ENCODE peak calls at places on chromosomes 4 and X, in eight cellular contexts. One of them, this sample, is unnamed.

GRCh38 chr4:76748649-76749048 is 149.3 kb downstream of the SOWAHB start:
- DNase-seq in mucosa of descending colon: peak
- DNase-seq in pancreas: peak
- DNase-seq in cardiac fibroblast: peak
- DNase-seq in dorsolateral prefrontal cortex: no peak
- DNase-seq in AG04450: no peak
- DNase-seq in cardiac muscle cell: peak
- DNase-seq in sigmoid colon: no peak
- DNase-seq in this sample: peak

GRCh38 chr4:54439831-54440243 is 210.7 kb downstream of the PDGFRA start:
- DNase-seq in pancreas: no peak
- DNase-seq in dorsolateral prefrontal cortex: no peak
- DNase-seq in sigmoid colon: peak
- DNase-seq in cardiac fibroblast: peak
- DNase-seq in mucosa of descending colon: peak
- DNase-seq in AG04450: no peak
- DNase-seq in cardiac muscle cell: peak
- DNase-seq in this sample: peak

GRCh38 chr4:8268211-8268610 is 1.3 kb upstream of the HTRA3 start:
- DNase-seq in sigmoid colon: no peak
- DNase-seq in cardiac muscle cell: no peak
- DNase-seq in dorsolateral prefrontal cortex: no peak
- DNase-seq in cardiac fibroblast: no peak
- DNase-seq in AG04450: no peak
- DNase-seq in mucosa of descending colon: no peak
- DNase-seq in pancreas: no peak
- DNase-seq in this sample: no peak

GRCh38 chrX:30039768-30040167 is 175.6 kb upstream of the MAGEB2 start:
- DNase-seq in cardiac fibroblast: peak
- DNase-seq in dorsolateral prefrontal cortex: no peak
- DNase-seq in AG04450: no peak
- DNase-seq in cardiac muscle cell: peak
- DNase-seq in mucosa of descending colon: no peak
- DNase-seq in pancreas: no peak
- DNase-seq in sigmoid colon: no peak
- DNase-seq in this sample: peak

GRCh38 chr4:39407584-39407885 is 805 bp downstream of the KLB start:
- DNase-seq in dorsolateral prefrontal cortex: no peak
- DNase-seq in sigmoid colon: no peak
- DNase-seq in mucosa of descending colon: no peak
- DNase-seq in cardiac muscle cell: no peak
- DNase-seq in cardiac fibroblast: no peak
- DNase-seq in pancreas: no peak
- DNase-seq in AG04450: no peak
- DNase-seq in this sample: no peak

GRCh38 chrX:81195712-81196111 is 6.0 kb downstream of the HMGN5 start:
- DNase-seq in sigmoid colon: no peak
- DNase-seq in pancreas: peak
- DNase-seq in cardiac muscle cell: peak
- DNase-seq in mucosa of descending colon: peak
- DNase-seq in cardiac fibroblast: peak
- DNase-seq in AG04450: no peak
- DNase-seq in dorsolateral prefrontal cortex: peak
- DNase-seq in this sample: peak

GRCh38 chrX:63275127-63275526 is 76.0 kb downstream of the SPIN4 start:
- DNase-seq in mucosa of descending colon: peak
- DNase-seq in cardiac muscle cell: no peak
- DNase-seq in cardiac fibroblast: peak
- DNase-seq in sigmoid colon: no peak
- DNase-seq in pancreas: peak
- DNase-seq in AG04450: no peak
- DNase-seq in dorsolateral prefrontal cortex: no peak
- DNase-seq in this sample: peak

GRCh38 chrX:65821721-65822496 is 154.5 kb downstream of the MSN start:
- DNase-seq in sigmoid colon: no peak
- DNase-seq in AG04450: no peak
- DNase-seq in cardiac fibroblast: no peak
- DNase-seq in mucosa of descending colon: peak
- DNase-seq in cardiac muscle cell: peak
- DNase-seq in pancreas: no peak
- DNase-seq in dorsolateral prefrontal cortex: peak
- DNase-seq in this sample: no peak

GRCh38 chrX:17564689-17565409 is 172.4 kb upstream of the SCML1 start:
- DNase-seq in AG04450: no peak
- DNase-seq in cardiac muscle cell: peak
- DNase-seq in dorsolateral prefrontal cortex: no peak
- DNase-seq in sigmoid colon: peak
- DNase-seq in pancreas: no peak
- DNase-seq in cardiac fibroblast: peak
- DNase-seq in mucosa of descending colon: no peak
- DNase-seq in this sample: peak

GRCh38 chr4:168499241-168499640 is 2.4 kb downstream of the PALLD start:
- DNase-seq in sigmoid colon: no peak
- DNase-seq in cardiac fibroblast: no peak
- DNase-seq in pancreas: no peak
- DNase-seq in AG04450: no peak
- DNase-seq in cardiac muscle cell: no peak
- DNase-seq in dorsolateral prefrontal cortex: no peak
- DNase-seq in mucosa of descending colon: no peak
- DNase-seq in this sample: no peak

GRCh38 chrX:150605603-150606002 is 37.2 kb downstream of the MTM1 start:
- DNase-seq in pancreas: no peak
- DNase-seq in dorsolateral prefrontal cortex: no peak
- DNase-seq in cardiac fibroblast: no peak
- DNase-seq in AG04450: no peak
- DNase-seq in cardiac muscle cell: no peak
- DNase-seq in sigmoid colon: no peak
- DNase-seq in mucosa of descending colon: peak
- DNase-seq in this sample: no peak

GRCh38 chr4:144353240-144353639 is 212.7 kb upstream of the GYPA start:
- DNase-seq in sigmoid colon: no peak
- DNase-seq in dorsolateral prefrontal cortex: no peak
- DNase-seq in cardiac fibroblast: no peak
- DNase-seq in AG04450: no peak
- DNase-seq in pancreas: no peak
- DNase-seq in cardiac muscle cell: no peak
- DNase-seq in mucosa of descending colon: no peak
- DNase-seq in this sample: no peak

GRCh38 chr4:54929459-54929858 is 195.9 kb downstream of the KDR start:
- DNase-seq in dorsolateral prefrontal cortex: no peak
- DNase-seq in mucosa of descending colon: no peak
- DNase-seq in cardiac muscle cell: no peak
- DNase-seq in sigmoid colon: no peak
- DNase-seq in pancreas: no peak
- DNase-seq in AG04450: no peak
- DNase-seq in cardiac fibroblast: no peak
- DNase-seq in this sample: peak

GRCh38 chr4:31045724-31046318 is 325.7 kb downstream of the PCDH7 start:
- DNase-seq in mucosa of descending colon: peak
- DNase-seq in AG04450: no peak
- DNase-seq in sigmoid colon: no peak
- DNase-seq in pancreas: peak
- DNase-seq in dorsolateral prefrontal cortex: no peak
- DNase-seq in cardiac muscle cell: peak
- DNase-seq in cardiac fibroblast: peak
- DNase-seq in this sample: no peak

GRCh38 chr4:17347445-17347844 is 164.4 kb downstream of the QDPR start:
- DNase-seq in cardiac fibroblast: peak
- DNase-seq in sigmoid colon: no peak
- DNase-seq in cardiac muscle cell: peak
- DNase-seq in pancreas: peak
- DNase-seq in mucosa of descending colon: peak
- DNase-seq in dorsolateral prefrontal cortex: no peak
- DNase-seq in AG04450: no peak
- DNase-seq in this sample: peak

GRCh38 chr4:93475730-93476129 is 352.8 kb upstream of the ATOH1 start:
- DNase-seq in dorsolateral prefrontal cortex: no peak
- DNase-seq in AG04450: no peak
- DNase-seq in mucosa of descending colon: no peak
- DNase-seq in cardiac muscle cell: no peak
- DNase-seq in pancreas: no peak
- DNase-seq in sigmoid colon: no peak
- DNase-seq in cardiac fibroblast: no peak
- DNase-seq in this sample: no peak

GRCh38 chr4:25916870-25917269 is 2.9 kb downstream of the SMIM20 start:
- DNase-seq in cardiac fibroblast: no peak
- DNase-seq in mucosa of descending colon: no peak
- DNase-seq in sigmoid colon: no peak
- DNase-seq in AG04450: no peak
- DNase-seq in dorsolateral prefrontal cortex: no peak
- DNase-seq in pancreas: no peak
- DNase-seq in cardiac muscle cell: no peak
- DNase-seq in this sample: no peak

GRCh38 chr4:149203256-149204001 is 612.2 kb downstream of the IQCM start:
- DNase-seq in AG04450: no peak
- DNase-seq in cardiac fibroblast: peak
- DNase-seq in pancreas: no peak
- DNase-seq in mucosa of descending colon: no peak
- DNase-seq in dorsolateral prefrontal cortex: no peak
- DNase-seq in cardiac muscle cell: peak
- DNase-seq in sigmoid colon: no peak
- DNase-seq in this sample: peak

GRCh38 chr4:110480031-110480549 is 4.1 kb downstream of the ENPEP start:
- DNase-seq in cardiac fibroblast: peak
- DNase-seq in dorsolateral prefrontal cortex: no peak
- DNase-seq in AG04450: peak
- DNase-seq in mucosa of descending colon: no peak
- DNase-seq in pancreas: no peak
- DNase-seq in cardiac muscle cell: peak
- DNase-seq in sigmoid colon: no peak
- DNase-seq in this sample: peak

GRCh38 chrX:107726809-107727534 is 48.6 kb downstream of the TSC22D3 start:
- DNase-seq in sigmoid colon: no peak
- DNase-seq in mucosa of descending colon: no peak
- DNase-seq in cardiac muscle cell: no peak
- DNase-seq in cardiac fibroblast: no peak
- DNase-seq in dorsolateral prefrontal cortex: no peak
- DNase-seq in pancreas: no peak
- DNase-seq in AG04450: no peak
- DNase-seq in this sample: no peak

DNA sequence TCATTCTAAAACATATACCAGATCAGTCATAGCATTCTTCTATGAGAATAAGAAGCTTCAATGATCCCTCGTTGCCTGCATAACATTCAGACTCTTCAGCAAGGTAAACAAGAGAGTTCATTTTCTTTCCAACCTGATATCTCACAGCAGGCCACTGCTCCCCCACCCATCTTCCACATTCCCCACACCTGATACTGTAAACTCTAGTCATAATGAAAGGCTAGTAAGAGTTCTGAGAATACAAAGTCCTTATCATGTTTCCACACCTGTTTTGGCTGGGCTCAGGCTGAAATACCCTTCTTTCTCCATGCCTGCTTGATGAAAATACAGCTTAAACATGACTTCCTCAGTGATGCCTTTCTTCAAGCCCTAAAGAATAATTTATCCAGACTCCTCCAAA is 2.3 kb upstream of the AASDH start:
- DNase-seq in AG04450: no peak
- DNase-seq in sigmoid colon: no peak
- DNase-seq in pancreas: no peak
- DNase-seq in dorsolateral prefrontal cortex: no peak
- DNase-seq in cardiac muscle cell: no peak
- DNase-seq in mucosa of descending colon: no peak
- DNase-seq in cardiac fibroblast: no peak
- DNase-seq in this sample: no peak
- H3K4me3 ChIP-seq in AG04450: no peak
- H3K4me3 ChIP-seq in sigmoid colon: no peak
- H3K4me3 ChIP-seq in pancreas: no peak
- H3K4me3 ChIP-seq in dorsolateral prefrontal cortex: no peak
- H3K4me3 ChIP-seq in cardiac muscle cell: no peak
- H3K4me3 ChIP-seq in mucosa of descending colon: no peak
- H3K4me3 ChIP-seq in cardiac fibroblast: no peak
- H3K4me3 ChIP-seq in this sample: no peak

DNA sequence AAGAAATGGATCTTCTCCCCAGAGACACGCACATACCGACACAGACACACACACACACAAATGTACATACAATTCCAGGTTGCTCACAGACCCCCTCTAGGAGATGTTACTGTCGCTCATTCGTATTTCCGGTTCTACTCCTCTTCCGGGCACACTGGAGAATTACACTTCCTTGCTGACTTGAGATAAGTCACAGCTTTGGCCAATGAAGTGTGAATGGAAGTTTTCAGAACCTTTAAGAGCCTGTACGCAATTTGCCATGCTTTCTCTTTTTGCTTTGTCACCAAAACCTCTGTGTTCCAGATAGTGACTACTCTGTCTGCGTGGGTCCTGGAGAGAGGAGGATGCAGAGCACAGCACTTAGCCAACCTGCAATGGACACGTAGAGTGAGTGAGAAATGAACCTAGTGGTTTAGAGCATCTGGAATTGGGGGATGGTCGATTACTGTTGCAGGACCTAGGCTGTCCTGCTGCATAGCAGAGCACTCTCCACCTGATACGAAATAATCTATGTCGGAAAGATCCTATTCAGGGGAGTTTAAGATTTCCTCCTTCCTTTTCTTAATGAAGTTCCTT is 239.5 kb upstream of the TET2 start:
- DNase-seq in dorsolateral prefrontal cortex: no peak
- DNase-seq in AG04450: no peak
- DNase-seq in sigmoid colon: no peak
- DNase-seq in cardiac muscle cell: no peak
- DNase-seq in mucosa of descending colon: no peak
- DNase-seq in cardiac fibroblast: no peak
- DNase-seq in pancreas: no peak
- DNase-seq in this sample: no peak
- TF ChIP-seq CTCF in dorsolateral prefrontal cortex: no peak
- TF ChIP-seq CTCF in AG04450: no peak
- TF ChIP-seq CTCF in sigmoid colon: no peak
- TF ChIP-seq CTCF in cardiac muscle cell: no peak
- TF ChIP-seq CTCF in mucosa of descending colon: no peak
- TF ChIP-seq CTCF in cardiac fibroblast: no peak
- TF ChIP-seq CTCF in pancreas: no peak
- TF ChIP-seq CTCF in this sample: no peak

GRCh38 chr4:80268936-80269335 is 2.5 kb downstream of the FGF5 start:
- DNase-seq in cardiac fibroblast: no peak
- DNase-seq in mucosa of descending colon: no peak
- DNase-seq in cardiac muscle cell: no peak
- DNase-seq in pancreas: no peak
- DNase-seq in AG04450: no peak
- DNase-seq in sigmoid colon: no peak
- DNase-seq in dorsolateral prefrontal cortex: no peak
- DNase-seq in this sample: no peak
- H3K4me3 ChIP-seq in cardiac fibroblast: no peak
- H3K4me3 ChIP-seq in mucosa of descending colon: no peak
- H3K4me3 ChIP-seq in cardiac muscle cell: no peak
- H3K4me3 ChIP-seq in pancreas: no peak
- H3K4me3 ChIP-seq in AG04450: peak
- H3K4me3 ChIP-seq in sigmoid colon: no peak
- H3K4me3 ChIP-seq in dorsolateral prefrontal cortex: no peak
- H3K4me3 ChIP-seq in this sample: peak

GRCh38 chrX:131671714-131672113 is 127.8 kb downstream of the OR13H1 start:
- DNase-seq in cardiac muscle cell: no peak
- DNase-seq in sigmoid colon: peak
- DNase-seq in mucosa of descending colon: no peak
- DNase-seq in dorsolateral prefrontal cortex: no peak
- DNase-seq in pancreas: no peak
- DNase-seq in AG04450: no peak
- DNase-seq in cardiac fibroblast: no peak
- DNase-seq in this sample: no peak

GRCh38 chrX:131677655-131678628 is 134.1 kb downstream of the OR13H1 start:
- DNase-seq in dorsolateral prefrontal cortex: peak
- DNase-seq in cardiac fibroblast: peak
- DNase-seq in AG04450: no peak
- DNase-seq in pancreas: peak
- DNase-seq in mucosa of descending colon: peak
- DNase-seq in sigmoid colon: no peak
- DNase-seq in cardiac muscle cell: peak
- DNase-seq in this sample: peak

GRCh38 chrX:131675596-131676194 is 131.8 kb downstream of the OR13H1 start:
- DNase-seq in cardiac muscle cell: peak
- DNase-seq in sigmoid colon: no peak
- DNase-seq in pancreas: no peak
- DNase-seq in dorsolateral prefrontal cortex: no peak
- DNase-seq in cardiac fibroblast: no peak
- DNase-seq in AG04450: no peak
- DNase-seq in mucosa of descending colon: no peak
- DNase-seq in this sample: no peak
- TF ChIP-seq CTCF in cardiac muscle cell: peak
- TF ChIP-seq CTCF in sigmoid colon: no peak
- TF ChIP-seq CTCF in pancreas: peak
- TF ChIP-seq CTCF in dorsolateral prefrontal cortex: no peak
- TF ChIP-seq CTCF in cardiac fibroblast: peak
- TF ChIP-seq CTCF in AG04450: peak
- TF ChIP-seq CTCF in mucosa of descending colon: no peak
- TF ChIP-seq CTCF in this sample: peak